ENCODE peak calls at places on chromosome 9, in nine cellular contexts. One of them, this sample, is unnamed.

GRCh38 chr9:35962126-35962906 is 4.4 kb upstream of the OR2S2 start:
- DNase-seq in NCI-H526 treated with DMSO at 0.1 percent for 48 hours: no peak
- DNase-seq in C1 segment of cervical spinal cord: no peak
- DNase-seq in stimulated activated CD4-positive, alpha-beta T cell treated with anti-CD3 and anti-CD28 coated beads, TNF-alpha, amount 100 ng/mL, for 24 hours: no peak
- DNase-seq in activated CD4-positive, alpha-beta T cell treated with anti-CD3 and anti-CD28 coated beads for 24 hours: no peak
- DNase-seq in DMS153: no peak
- DNase-seq in NCI-H1417: no peak
- DNase-seq in left cardiac atrium: no peak
- DNase-seq in B cell: no peak
- DNase-seq in this sample: no peak

GRCh38 chr9:77952641-77953341 is 78.8 kb downstream of the GNAQ start:
- DNase-seq in NCI-H526 treated with DMSO at 0.1 percent for 48 hours: no peak
- DNase-seq in C1 segment of cervical spinal cord: no peak
- DNase-seq in stimulated activated CD4-positive, alpha-beta T cell treated with anti-CD3 and anti-CD28 coated beads, TNF-alpha, amount 100 ng/mL, for 24 hours: no peak
- DNase-seq in activated CD4-positive, alpha-beta T cell treated with anti-CD3 and anti-CD28 coated beads for 24 hours: no peak
- DNase-seq in DMS153: peak
- DNase-seq in NCI-H1417: peak
- DNase-seq in left cardiac atrium: no peak
- DNase-seq in B cell: no peak
- DNase-seq in this sample: no peak

GRCh38 chr9:22970434-22970975 is 523.9 kb downstream of the DMRTA1 start:
- DNase-seq in NCI-H526 treated with DMSO at 0.1 percent for 48 hours: no peak
- DNase-seq in C1 segment of cervical spinal cord: no peak
- DNase-seq in stimulated activated CD4-positive, alpha-beta T cell treated with anti-CD3 and anti-CD28 coated beads, TNF-alpha, amount 100 ng/mL, for 24 hours: no peak
- DNase-seq in activated CD4-positive, alpha-beta T cell treated with anti-CD3 and anti-CD28 coated beads for 24 hours: no peak
- DNase-seq in DMS153: no peak
- DNase-seq in NCI-H1417: no peak
- DNase-seq in left cardiac atrium: no peak
- DNase-seq in B cell: no peak
- DNase-seq in this sample: no peak

GRCh38 chr9:10250200-10250599 is 362.6 kb downstream of the PTPRD start:
- DNase-seq in NCI-H526 treated with DMSO at 0.1 percent for 48 hours: no peak
- DNase-seq in C1 segment of cervical spinal cord: no peak
- DNase-seq in stimulated activated CD4-positive, alpha-beta T cell treated with anti-CD3 and anti-CD28 coated beads, TNF-alpha, amount 100 ng/mL, for 24 hours: no peak
- DNase-seq in activated CD4-positive, alpha-beta T cell treated with anti-CD3 and anti-CD28 coated beads for 24 hours: no peak
- DNase-seq in DMS153: no peak
- DNase-seq in NCI-H1417: no peak
- DNase-seq in left cardiac atrium: no peak
- DNase-seq in B cell: no peak
- DNase-seq in this sample: no peak

GRCh38 chr9:84997472-84997871 is 327.9 kb downstream of the NTRK2 start:
- DNase-seq in NCI-H526 treated with DMSO at 0.1 percent for 48 hours: no peak
- DNase-seq in C1 segment of cervical spinal cord: no peak
- DNase-seq in stimulated activated CD4-positive, alpha-beta T cell treated with anti-CD3 and anti-CD28 coated beads, TNF-alpha, amount 100 ng/mL, for 24 hours: no peak
- DNase-seq in activated CD4-positive, alpha-beta T cell treated with anti-CD3 and anti-CD28 coated beads for 24 hours: no peak
- DNase-seq in DMS153: no peak
- DNase-seq in NCI-H1417: no peak
- DNase-seq in left cardiac atrium: no peak
- DNase-seq in B cell: no peak
- DNase-seq in this sample: no peak

GRCh38 chr9:124635285-124635684 is 128.1 kb upstream of the NR5A1 start:
- DNase-seq in NCI-H526 treated with DMSO at 0.1 percent for 48 hours: no peak
- DNase-seq in C1 segment of cervical spinal cord: no peak
- DNase-seq in stimulated activated CD4-positive, alpha-beta T cell treated with anti-CD3 and anti-CD28 coated beads, TNF-alpha, amount 100 ng/mL, for 24 hours: no peak
- DNase-seq in activated CD4-positive, alpha-beta T cell treated with anti-CD3 and anti-CD28 coated beads for 24 hours: no peak
- DNase-seq in DMS153: no peak
- DNase-seq in NCI-H1417: no peak
- DNase-seq in left cardiac atrium: no peak
- DNase-seq in B cell: no peak
- DNase-seq in this sample: no peak

GRCh38 chr9:5587024-5587423 is 41.9 kb upstream of the RIC1 start:
- DNase-seq in NCI-H526 treated with DMSO at 0.1 percent for 48 hours: no peak
- DNase-seq in C1 segment of cervical spinal cord: no peak
- DNase-seq in stimulated activated CD4-positive, alpha-beta T cell treated with anti-CD3 and anti-CD28 coated beads, TNF-alpha, amount 100 ng/mL, for 24 hours: peak
- DNase-seq in activated CD4-positive, alpha-beta T cell treated with anti-CD3 and anti-CD28 coated beads for 24 hours: peak
- DNase-seq in DMS153: no peak
- DNase-seq in NCI-H1417: no peak
- DNase-seq in left cardiac atrium: no peak
- DNase-seq in B cell: no peak
- DNase-seq in this sample: no peak

GRCh38 chr9:127844821-127845359 is 9.6 kb downstream of the ENG start:
- DNase-seq in NCI-H526 treated with DMSO at 0.1 percent for 48 hours: no peak
- DNase-seq in C1 segment of cervical spinal cord: no peak
- DNase-seq in stimulated activated CD4-positive, alpha-beta T cell treated with anti-CD3 and anti-CD28 coated beads, TNF-alpha, amount 100 ng/mL, for 24 hours: no peak
- DNase-seq in activated CD4-positive, alpha-beta T cell treated with anti-CD3 and anti-CD28 coated beads for 24 hours: no peak
- DNase-seq in DMS153: no peak
- DNase-seq in NCI-H1417: no peak
- DNase-seq in left cardiac atrium: peak
- DNase-seq in B cell: no peak
- DNase-seq in this sample: no peak

GRCh38 chr9:114263853-114264510 is 58.9 kb upstream of the ORM1 start:
- DNase-seq in NCI-H526 treated with DMSO at 0.1 percent for 48 hours: no peak
- DNase-seq in C1 segment of cervical spinal cord: no peak
- DNase-seq in stimulated activated CD4-positive, alpha-beta T cell treated with anti-CD3 and anti-CD28 coated beads, TNF-alpha, amount 100 ng/mL, for 24 hours: no peak
- DNase-seq in activated CD4-positive, alpha-beta T cell treated with anti-CD3 and anti-CD28 coated beads for 24 hours: no peak
- DNase-seq in DMS153: no peak
- DNase-seq in NCI-H1417: no peak
- DNase-seq in left cardiac atrium: no peak
- DNase-seq in B cell: no peak
- DNase-seq in this sample: no peak

This sample was measured in CD8-positive, alpha-beta T cell.